ENCODE peak calls at places on chromosomes 6 and 20, in four cellular contexts. T is ureter; N is left ventricle myocardium superior; I is activated naive CD4-positive, alpha-beta T cell treated with anti-CD3 and anti-CD28 coated beads for 36 hours. E is an unnamed sample.

GRCh38 chr6:77015350-77015749 is 447.9 kb downstream of the HTR1B start:
- DNase-seq in T (no peak), N (no peak), I (no peak), E (no peak)

GRCh38 chr6:47698342-47698787 is at the start of gene ADGRF4:
- DNase-seq in T (peak; percentile 44), N (no peak), I (no peak), E (no peak)

GRCh38 chr20:34459209-34459608 is 57.0 kb upstream of the DYNLRB1 start:
- DNase-seq in T (no peak), N (no peak), I (no peak), E (no peak)

GRCh38 chr6:21886601-21887091 is 293.1 kb downstream of the SOX4 start:
- DNase-seq in T (no peak), N (no peak), I (no peak), E (no peak)

GRCh38 chr6:143700684-143701342 is 23.0 kb downstream of the PHACTR2 start:
- DNase-seq in T (no peak), N (no peak), I (no peak), E (no peak)

GRCh38 chr20:43821795-43822194 is 92.9 kb upstream of the TOX2 start:
- DNase-seq in T (no peak), N (no peak), I (no peak), E (no peak)

GRCh38 chr20:31698803-31699718 is 23.6 kb downstream of the BCL2L1 start:
- DNase-seq in T (peak; percentile 83), N (no peak), I (peak; percentile 73), E (no peak)

GRCh38 chr20:2986466-2986865 is 57.0 kb upstream of the GNRH2 start:
- DNase-seq in T (no peak), N (no peak), I (peak; percentile 84), E (no peak)

GRCh38 chr20:5918856-5919633 is 31.3 kb downstream of the TRMT6 start:
- DNase-seq in T (no peak), N (no peak), I (peak; percentile 16), E (no peak)

GRCh38 chr20:22490287-22491187 is 93.8 kb downstream of the FOXA2 start:
- DNase-seq in T (no peak), N (no peak), I (no peak), E (no peak)

GRCh38 chr20:24109008-24109407 is 120.4 kb upstream of the GGTLC1 start:
- DNase-seq in T (no peak), N (no peak), I (no peak), E (no peak)

GRCh38 chr6:154515808-154516207 is 5.3 kb upstream of the CNKSR3 start:
- DNase-seq in T (no peak), N (no peak), I (no peak), E (no peak)

GRCh38 chr20:45230631-45231030 is 9.5 kb downstream of the SEMG2 start:
- DNase-seq in T (no peak), N (no peak), I (no peak), E (no peak)

GRCh38 chr6:37135835-37136694 is 33.9 kb upstream of the PIM1 start:
- DNase-seq in T (no peak), N (no peak), I (no peak), E (no peak)

GRCh38 chr6:163748036-163748435 is 333.5 kb downstream of the QKI start:
- DNase-seq in T (no peak), N (no peak), I (no peak), E (no peak)

GRCh38 chr6:116507324-116507723 is 4.1 kb upstream of the CALHM5 start:
- DNase-seq in T (no peak), N (no peak), I (no peak), E (no peak)